ENCODE peak calls at places on chromosomes 7 and 10, in six cellular contexts. R is NCI-H345; T is GM04504; S is sciatic nerve; H is activated naive CD4-positive, alpha-beta T cell treated with anti-CD3 and anti-CD28 coated beads for 36 hours; G is GM04503. E is an unnamed sample.

GRCh38 chr7:74093671-74094223 is 10.1 kb downstream of the LIMK1 start:
- DNase-seq in H (no peak), S (no peak), T (no peak), G (no peak), R (no peak), E (no peak)

GRCh38 chr7:139830779-139831498 is 1.9 kb downstream of the TBXAS1 start:
- DNase-seq in S (no peak), G (no peak), H (no peak), R (no peak), T (no peak), E (no peak)

GRCh38 chr10:119233821-119234220 is 26.4 kb downstream of the GRK5 start:
- DNase-seq in H (no peak), G (no peak), R (no peak), T (no peak), S (no peak), E (no peak)

GRCh38 chr10:70903262-70903921 is 15.0 kb upstream of the PCBD1 start:
- DNase-seq in R (peak; percentile 18), S (peak; percentile 72), G (no peak), T (no peak), H (peak; percentile 45), E (no peak)

GRCh38 chr10:77620731-77621130 is 16.9 kb downstream of the KCNMA1 start:
- DNase-seq in G (no peak), T (no peak), R (no peak), H (no peak), S (no peak), E (no peak)

GRCh38 chr7:158766570-158767281 is 62.1 kb upstream of the NCAPG2 start:
- DNase-seq in S (no peak), R (no peak), H (no peak), G (no peak), T (no peak), E (no peak)

GRCh38 chr10:112835933-112836564 is 114.0 kb upstream of the TCF7L2 start:
- DNase-seq in T (no peak), G (no peak), R (no peak), S (no peak), H (no peak), E (no peak)

GRCh38 chr7:128217030-128217805 is 23.9 kb upstream of the LEP start:
- DNase-seq in T (peak; percentile 57), S (peak; percentile 58), R (no peak), G (peak; percentile 75), H (no peak), E (peak; percentile 53)

GRCh38 chr7:70749831-70750230 is 382.1 kb upstream of the GALNT17 start:
- DNase-seq in H (no peak), T (no peak), R (no peak), S (no peak), G (no peak), E (no peak)

GRCh38 chr10:130660266-130660665 is 524.1 kb downstream of the GLRX3 start:
- DNase-seq in G (no peak), T (no peak), H (no peak), S (no peak), R (no peak), E (no peak)

GRCh38 chr10:106038246-106038645 is 1126.3 kb downstream of the SORCS1 start:
- DNase-seq in T (no peak), S (no peak), G (no peak), R (no peak), H (no peak), E (no peak)

GRCh38 chr7:76291346-76292205 is 10.9 kb upstream of the HSPB1 start:
- DNase-seq in H (peak; percentile 97), G (peak; percentile 98), T (peak; percentile 98), S (peak; percentile 95), R (peak; percentile 83), E (peak; percentile 94)

GRCh38 chr7:11082552-11083213 is 109.0 kb downstream of the PHF14 start:
- DNase-seq in H (no peak), S (no peak), T (no peak), R (no peak), G (no peak), E (no peak)

GRCh38 chr7:32301427-32301826 is 188.8 kb downstream of the LSM5 start:
- DNase-seq in T (no peak), R (no peak), H (no peak), G (no peak), S (no peak), E (no peak)

GRCh38 chr7:82017334-82017943 is 247.6 kb upstream of the HGF start:
- DNase-seq in H (no peak), S (no peak), T (no peak), G (no peak), R (peak; percentile 28), E (no peak)

GRCh38 chr7:36937754-36938551 is 213.7 kb upstream of the AOAH start:
- DNase-seq in H (no peak), S (no peak), T (no peak), G (no peak), R (no peak), E (no peak)

GRCh38 chr7:80392229-80393169 is 119.4 kb downstream of the GNAT3 start:
- DNase-seq in G (no peak), T (no peak), S (no peak), R (peak; percentile 48), H (no peak), E (no peak)

GRCh38 chr10:11261687-11262086 is 244.0 kb downstream of the CELF2 start:
- DNase-seq in T (no peak), S (no peak), R (no peak), G (no peak), H (no peak), E (no peak)

GRCh38 chr10:79490400-79491081 is 21.8 kb upstream of the EIF5AL1 start:
- DNase-seq in H (no peak), R (no peak), T (no peak), S (no peak), G (no peak), E (peak; percentile 66)

GRCh38 chr7:19519443-19519977 is 189.3 kb downstream of the POLR1F start:
- DNase-seq in H (no peak), R (peak; percentile 86), T (no peak), S (no peak), G (no peak), E (peak; percentile 90)

GRCh38 chr7:18087031-18087686 is 59.5 kb upstream of the PRPS1L1 start:
- DNase-seq in R (peak; percentile 52), S (no peak), G (no peak), T (no peak), H (no peak), E (no peak)

GRCh38 chr7:158228986-158229385 is 358.6 kb downstream of the PTPRN2 start:
- DNase-seq in H (no peak), G (no peak), R (peak; percentile 19), S (no peak), T (no peak), E (no peak)

GRCh38 chr10:19169684-19170083 is 121.1 kb downstream of the MALRD1 start:
- DNase-seq in G (no peak), R (no peak), H (no peak), T (no peak), S (no peak), E (no peak)

GRCh38 chr10:7915923-7916322 is 97.6 kb downstream of the TAF3 start:
- DNase-seq in H (no peak), T (no peak), R (peak; percentile 39), G (no peak), S (no peak), E (peak; percentile 23)

GRCh38 chr7:158710651-158711102 is 6.1 kb upstream of the NCAPG2 start:
- DNase-seq in G (peak; percentile 34), H (no peak), S (no peak), R (no peak), T (peak; percentile 25), E (no peak)

GRCh38 chr10:100811261-100811660 is 65.9 kb downstream of the PAX2 start:
- DNase-seq in S (no peak), T (no peak), R (no peak), G (no peak), H (no peak), E (no peak)

GRCh38 chr10:129704786-129705525 is 237.9 kb downstream of the MGMT start:
- DNase-seq in G (peak; percentile 34), S (no peak), R (no peak), T (peak; percentile 15), H (no peak), E (peak; percentile 4)

GRCh38 chr10:90986136-90986760 is 65.4 kb upstream of the ANKRD1 start:
- DNase-seq in H (no peak), S (no peak), G (no peak), T (no peak), R (no peak), E (no peak)

GRCh38 chr7:104366390-104366789 is 38.0 kb downstream of the LHFPL3 start:
- DNase-seq in S (no peak), H (no peak), G (no peak), T (no peak), R (no peak), E (no peak)

GRCh38 chr7:132837529-132837928 is 244.4 kb downstream of the CHCHD3 start:
- DNase-seq in S (no peak), T (peak; percentile 25), R (no peak), G (peak; percentile 13), H (no peak), E (peak; percentile 7)

GRCh38 chr7:136480875-136481274 is 387.6 kb upstream of the CHRM2 start:
- DNase-seq in T (no peak), R (no peak), H (no peak), S (no peak), G (no peak), E (no peak)

E was measured in skeletal muscle cell.